ENCODE peak calls at places on chromosomes 3 and 15, in five cellular contexts. One of them, this sample, is unnamed. For H3K9me3, the result is how much of the 10 kb centered on the place peaks cover.

GRCh38 chr15:45225506-45226273 is 26.3 kb upstream of the SLC28A2 start:
- DNase-seq in heart left ventricle: no peak
- DNase-seq in PC-3: no peak
- DNase-seq in breast epithelium: no peak
- DNase-seq in mucosa of descending colon: no peak
- DNase-seq in this sample: no peak

GRCh38 chr3:126344380-126345041 is 12.7 kb downstream of the KLF15 start:
- DNase-seq in breast epithelium: peak
- DNase-seq in PC-3: no peak
- DNase-seq in mucosa of descending colon: peak
- DNase-seq in heart left ventricle: peak
- DNase-seq in this sample: peak

GRCh38 chr3:17047904-17048303 is 163.1 kb downstream of the PLCL2 start:
- DNase-seq in mucosa of descending colon: no peak
- DNase-seq in PC-3: no peak
- DNase-seq in breast epithelium: no peak
- DNase-seq in heart left ventricle: no peak
- DNase-seq in this sample: no peak

GRCh38 chr3:21117397-21117796 is 633.6 kb downstream of the ZNF385D start:
- DNase-seq in heart left ventricle: no peak
- DNase-seq in PC-3: no peak
- DNase-seq in breast epithelium: no peak
- DNase-seq in mucosa of descending colon: no peak
- DNase-seq in this sample: no peak

GRCh38 chr3:138629526-138629925 is 21.0 kb downstream of the FAIM start:
- DNase-seq in heart left ventricle: no peak
- DNase-seq in mucosa of descending colon: no peak
- DNase-seq in breast epithelium: no peak
- DNase-seq in PC-3: peak
- DNase-seq in this sample: no peak

GRCh38 chr15:65275728-65276126 is 11.0 kb downstream of the PARP16 start:
- DNase-seq in heart left ventricle: no peak
- DNase-seq in breast epithelium: no peak
- DNase-seq in mucosa of descending colon: no peak
- DNase-seq in PC-3: peak
- DNase-seq in this sample: no peak

GRCh38 chr3:170555329-170555728 is 30.5 kb downstream of the SLC7A14 start:
- DNase-seq in mucosa of descending colon: no peak
- DNase-seq in breast epithelium: no peak
- DNase-seq in heart left ventricle: no peak
- DNase-seq in PC-3: peak
- DNase-seq in this sample: no peak

GRCh38 chr15:25175033-25175788 is 220.4 kb downstream of the SNRPN start:
- DNase-seq in heart left ventricle: peak
- DNase-seq in mucosa of descending colon: peak
- DNase-seq in PC-3: no peak
- DNase-seq in breast epithelium: peak
- DNase-seq in this sample: no peak

GRCh38 chr3:103126111-103126510 is 691.3 kb downstream of the ZPLD1 start:
- DNase-seq in mucosa of descending colon: no peak
- DNase-seq in PC-3: no peak
- DNase-seq in breast epithelium: no peak
- DNase-seq in heart left ventricle: no peak
- DNase-seq in this sample: no peak

GRCh38 chr3:102673271-102674115 is 238.7 kb downstream of the ZPLD1 start:
- DNase-seq in breast epithelium: peak
- DNase-seq in PC-3: peak
- DNase-seq in heart left ventricle: peak
- DNase-seq in mucosa of descending colon: peak
- DNase-seq in this sample: peak

GRCh38 chr15:24076090-24076784 is 389.1 kb upstream of the NDN start:
- DNase-seq in heart left ventricle: no peak
- DNase-seq in PC-3: no peak
- DNase-seq in mucosa of descending colon: no peak
- DNase-seq in breast epithelium: no peak
- DNase-seq in this sample: no peak

GRCh38 chr15:24075420-24076089 is 388.4 kb upstream of the NDN start:
- DNase-seq in heart left ventricle: no peak
- DNase-seq in breast epithelium: no peak
- DNase-seq in PC-3: peak
- DNase-seq in mucosa of descending colon: no peak
- DNase-seq in this sample: no peak

GRCh38 chr15:24078310-24079029 is 391.4 kb upstream of the NDN start:
- DNase-seq in heart left ventricle: no peak
- DNase-seq in breast epithelium: no peak
- DNase-seq in PC-3: no peak
- DNase-seq in mucosa of descending colon: peak
- DNase-seq in this sample: no peak
- H3K9me3 ChIP-seq in heart left ventricle: under half
- H3K9me3 ChIP-seq in breast epithelium: under half
- H3K9me3 ChIP-seq in PC-3: under half
- H3K9me3 ChIP-seq in mucosa of descending colon: under half
- H3K9me3 ChIP-seq in this sample: under half

DNA sequence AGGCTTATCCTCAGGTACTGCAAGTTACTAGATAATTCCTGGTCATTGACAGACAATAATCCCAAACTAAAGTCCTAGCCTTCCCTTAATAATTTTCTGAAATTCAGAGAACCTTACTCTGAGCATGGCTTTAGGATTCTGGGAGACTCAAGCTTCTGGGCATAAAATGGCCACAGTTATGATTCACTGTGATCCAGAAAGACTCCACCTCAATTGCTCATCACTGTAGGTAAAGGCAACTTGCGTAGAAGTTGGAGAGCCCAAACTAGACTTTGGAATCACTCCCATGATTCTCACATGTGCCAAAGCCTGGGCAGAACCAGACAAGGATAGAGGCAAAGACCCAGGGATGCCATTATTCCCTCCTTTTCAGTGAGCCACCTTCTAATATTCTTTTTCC is 195.3 kb downstream of the OSBPL10 start:
- DNase-seq in mucosa of descending colon: no peak
- DNase-seq in PC-3: no peak
- DNase-seq in heart left ventricle: no peak
- DNase-seq in breast epithelium: no peak
- DNase-seq in this sample: no peak
- H3K9me3 ChIP-seq in mucosa of descending colon: under half
- H3K9me3 ChIP-seq in PC-3: under half
- H3K9me3 ChIP-seq in heart left ventricle: under half
- H3K9me3 ChIP-seq in breast epithelium: under half
- H3K9me3 ChIP-seq in this sample: under half

GRCh38 chr3:19432679-19433078 is 284.4 kb downstream of the KCNH8 start:
- DNase-seq in breast epithelium: no peak
- DNase-seq in PC-3: no peak
- DNase-seq in mucosa of descending colon: no peak
- DNase-seq in heart left ventricle: no peak
- DNase-seq in this sample: no peak

GRCh38 chr3:19428729-19429128 is 280.4 kb downstream of the KCNH8 start:
- DNase-seq in breast epithelium: no peak
- DNase-seq in PC-3: no peak
- DNase-seq in mucosa of descending colon: no peak
- DNase-seq in heart left ventricle: no peak
- DNase-seq in this sample: no peak

GRCh38 chr3:19425825-19426224 is 277.5 kb downstream of the KCNH8 start:
- DNase-seq in PC-3: no peak
- DNase-seq in mucosa of descending colon: no peak
- DNase-seq in heart left ventricle: no peak
- DNase-seq in breast epithelium: no peak
- DNase-seq in this sample: no peak

DNA sequence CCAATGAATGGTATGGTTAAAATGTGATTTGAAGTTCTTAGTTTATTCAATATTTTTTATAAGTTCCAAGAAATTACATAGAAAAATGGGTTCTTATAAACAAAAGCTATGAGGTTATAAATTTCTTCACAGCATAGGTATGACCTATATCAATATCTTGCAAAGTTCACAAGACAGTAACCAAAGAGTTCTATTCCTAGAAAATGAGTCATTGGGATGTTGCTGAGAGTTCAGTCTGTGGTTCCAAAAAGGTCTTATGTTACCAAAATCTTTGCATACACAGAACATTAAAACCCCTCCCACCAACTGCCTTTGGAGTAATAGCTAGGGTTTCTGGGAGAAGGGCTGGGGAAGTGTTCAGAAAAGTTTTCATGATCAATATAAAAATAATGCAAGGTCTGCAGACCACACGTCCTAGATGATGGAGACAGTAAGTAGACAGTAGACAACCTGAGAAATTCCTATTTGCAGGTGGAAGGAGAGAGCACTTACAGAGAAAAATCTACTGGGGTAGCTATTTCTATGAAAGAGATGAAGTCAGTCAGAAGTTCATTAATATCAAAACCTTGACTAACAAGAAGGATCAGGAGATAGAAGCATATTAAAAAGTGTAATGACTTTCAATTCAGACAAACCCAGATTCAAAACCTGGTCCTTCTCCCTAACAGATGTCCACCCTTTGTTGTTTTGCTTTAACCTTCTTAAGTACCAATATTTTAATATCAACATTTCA is 279.3 kb downstream of the KCNH8 start:
- DNase-seq in PC-3: no peak
- DNase-seq in mucosa of descending colon: no peak
- DNase-seq in breast epithelium: no peak
- DNase-seq in heart left ventricle: no peak
- DNase-seq in this sample: no peak
- H3K9me3 ChIP-seq in PC-3: under half
- H3K9me3 ChIP-seq in mucosa of descending colon: under half
- H3K9me3 ChIP-seq in breast epithelium: under half
- H3K9me3 ChIP-seq in heart left ventricle: under half
- H3K9me3 ChIP-seq in this sample: under half

GRCh38 chr3:31652296-31652695 is 119.6 kb downstream of the STT3B start:
- DNase-seq in PC-3: no peak
- DNase-seq in mucosa of descending colon: no peak
- DNase-seq in breast epithelium: no peak
- DNase-seq in heart left ventricle: no peak
- DNase-seq in this sample: no peak

GRCh38 chr3:31654998-31655397 is 122.3 kb downstream of the STT3B start:
- DNase-seq in breast epithelium: no peak
- DNase-seq in heart left ventricle: no peak
- DNase-seq in PC-3: no peak
- DNase-seq in mucosa of descending colon: no peak
- DNase-seq in this sample: no peak

GRCh38 chr3:31659246-31659645 is 126.5 kb downstream of the STT3B start:
- DNase-seq in mucosa of descending colon: no peak
- DNase-seq in PC-3: no peak
- DNase-seq in breast epithelium: no peak
- DNase-seq in heart left ventricle: no peak
- DNase-seq in this sample: no peak

GRCh38 chr3:31648286-31648968 is 115.7 kb downstream of the STT3B start:
- DNase-seq in breast epithelium: no peak
- DNase-seq in mucosa of descending colon: no peak
- DNase-seq in heart left ventricle: no peak
- DNase-seq in PC-3: no peak
- DNase-seq in this sample: no peak

DNA sequence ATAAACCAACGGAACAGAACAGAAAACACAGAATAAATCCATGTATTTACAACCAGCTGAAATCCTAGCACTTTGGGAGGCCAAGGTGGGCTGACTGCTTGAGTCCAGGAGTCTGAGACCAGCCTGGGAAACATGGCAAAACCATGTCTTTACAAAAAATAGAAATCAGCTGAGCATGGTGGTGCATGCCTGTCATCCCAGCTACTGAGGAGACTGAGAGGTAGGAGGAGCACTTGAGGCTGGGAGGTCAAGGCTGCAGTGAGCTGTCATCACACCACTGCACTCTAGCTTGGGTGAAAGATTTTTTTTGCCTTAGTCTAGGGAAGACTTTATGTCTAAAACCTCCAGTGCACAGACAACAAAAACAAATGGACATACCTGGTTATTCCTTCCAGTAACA is 120.7 kb downstream of the STT3B start:
- DNase-seq in mucosa of descending colon: no peak
- DNase-seq in breast epithelium: no peak
- DNase-seq in PC-3: no peak
- DNase-seq in heart left ventricle: no peak
- DNase-seq in this sample: no peak
- H3K9me3 ChIP-seq in mucosa of descending colon: half or more
- H3K9me3 ChIP-seq in breast epithelium: half or more
- H3K9me3 ChIP-seq in PC-3: under half
- H3K9me3 ChIP-seq in heart left ventricle: under half
- H3K9me3 ChIP-seq in this sample: under half

GRCh38 chr15:56150204-56150603 is 93.5 kb downstream of the RFX7 start:
- DNase-seq in PC-3: no peak
- DNase-seq in heart left ventricle: no peak
- DNase-seq in mucosa of descending colon: no peak
- DNase-seq in breast epithelium: no peak
- DNase-seq in this sample: no peak

GRCh38 chr15:56148099-56148498 is 95.6 kb downstream of the RFX7 start:
- DNase-seq in breast epithelium: no peak
- DNase-seq in PC-3: no peak
- DNase-seq in heart left ventricle: no peak
- DNase-seq in mucosa of descending colon: no peak
- DNase-seq in this sample: no peak

GRCh38 chr15:56146756-56147155 is 96.9 kb downstream of the RFX7 start:
- DNase-seq in PC-3: no peak
- DNase-seq in heart left ventricle: no peak
- DNase-seq in breast epithelium: no peak
- DNase-seq in mucosa of descending colon: no peak
- DNase-seq in this sample: no peak

DNA sequence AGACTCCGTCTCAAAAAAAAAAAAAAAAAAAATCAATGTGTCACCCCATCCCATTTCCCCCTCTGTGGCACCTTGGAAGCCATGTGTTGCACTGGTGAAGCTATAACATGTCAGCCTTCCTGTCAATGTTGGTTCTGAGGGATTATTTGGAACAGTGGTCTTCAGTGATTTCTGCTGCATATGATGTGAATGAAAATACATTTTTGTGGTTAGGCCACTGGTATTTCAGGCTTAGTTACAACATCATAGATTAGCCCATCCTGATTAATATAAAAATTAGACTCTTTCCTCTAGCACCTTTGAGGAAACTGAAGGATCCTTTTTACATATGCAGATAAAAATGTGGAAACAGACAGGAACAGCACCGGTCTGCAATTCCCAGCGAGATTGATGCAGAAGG is 94.6 kb downstream of the RFX7 start:
- DNase-seq in PC-3: no peak
- DNase-seq in heart left ventricle: no peak
- DNase-seq in breast epithelium: no peak
- DNase-seq in mucosa of descending colon: no peak
- DNase-seq in this sample: no peak
- H3K9me3 ChIP-seq in PC-3: under half
- H3K9me3 ChIP-seq in heart left ventricle: under half
- H3K9me3 ChIP-seq in breast epithelium: under half
- H3K9me3 ChIP-seq in mucosa of descending colon: under half
- H3K9me3 ChIP-seq in this sample: under half

GRCh38 chr15:95113041-95113440 is 881.7 kb downstream of the MCTP2 start:
- DNase-seq in mucosa of descending colon: no peak
- DNase-seq in breast epithelium: no peak
- DNase-seq in heart left ventricle: no peak
- DNase-seq in PC-3: no peak
- DNase-seq in this sample: no peak
- H3K9me3 ChIP-seq in mucosa of descending colon: under half
- H3K9me3 ChIP-seq in breast epithelium: under half
- H3K9me3 ChIP-seq in heart left ventricle: under half
- H3K9me3 ChIP-seq in PC-3: under half
- H3K9me3 ChIP-seq in this sample: under half